ENCODE peak calls at places on chromosomes 1 and 21, in seven cellular contexts. K is HCT116; Q is astrocyte of the cerebellum; Y is cardiac fibroblast; M is left ventricle myocardium inferior; S is CD8-positive, alpha-beta memory T cell; N is astrocyte of the spinal cord. X is an unnamed sample.

GRCh38 chr21:34926784-34927548 is 122.1 kb downstream of the RUNX1 start:
- DNase-seq in K (no peak), Q (no peak), Y (peak), M (no peak), S (no peak), N (peak), X (peak)

GRCh38 chr21:32329776-32330175 is 31.1 kb downstream of the MRAP start:
- DNase-seq in K (no peak), Q (no peak), Y (peak), M (no peak), S (no peak), N (peak), X (peak)

GRCh38 chr1:86641318-86641717 is 63.1 kb upstream of the SH3GLB1 start:
- DNase-seq in K (no peak), Q (no peak), Y (peak), M (no peak), S (no peak), N (no peak), X (no peak)

GRCh38 chr1:153261793-153262371 is 2.4 kb downstream of the LORICRIN start:
- DNase-seq in K (no peak), Q (no peak), Y (no peak), M (no peak), S (no peak), N (no peak), X (no peak)

GRCh38 chr1:156963621-156964020 is 43.2 kb downstream of the LRRC71 start:
- DNase-seq in K (no peak), Q (no peak), Y (no peak), M (peak), S (peak), N (no peak), X (no peak)

GRCh38 chr1:2386636-2387611 is 4.4 kb downstream of the MORN1 start:
- DNase-seq in K (no peak), Q (no peak), Y (no peak), M (no peak), S (no peak), N (no peak), X (no peak)

GRCh38 chr1:192485692-192486436 is 89.7 kb upstream of the RGS1 start:
- DNase-seq in K (no peak), Q (peak), Y (peak), M (peak), S (no peak), N (peak), X (peak)

GRCh38 chr1:94863919-94864318 is 43.8 kb downstream of the SLC44A3 start:
- DNase-seq in K (peak), Q (peak), Y (peak), M (no peak), S (no peak), N (peak), X (peak)

GRCh38 chr1:234978397-234979291 is 150.0 kb downstream of the TOMM20 start:
- DNase-seq in K (peak), Q (no peak), Y (peak), M (peak), S (no peak), N (peak), X (peak)

GRCh38 chr1:198838022-198838342 is 199.1 kb downstream of the PTPRC start:
- DNase-seq in K (no peak), Q (no peak), Y (no peak), M (no peak), S (no peak), N (no peak), X (no peak)

DNA sequence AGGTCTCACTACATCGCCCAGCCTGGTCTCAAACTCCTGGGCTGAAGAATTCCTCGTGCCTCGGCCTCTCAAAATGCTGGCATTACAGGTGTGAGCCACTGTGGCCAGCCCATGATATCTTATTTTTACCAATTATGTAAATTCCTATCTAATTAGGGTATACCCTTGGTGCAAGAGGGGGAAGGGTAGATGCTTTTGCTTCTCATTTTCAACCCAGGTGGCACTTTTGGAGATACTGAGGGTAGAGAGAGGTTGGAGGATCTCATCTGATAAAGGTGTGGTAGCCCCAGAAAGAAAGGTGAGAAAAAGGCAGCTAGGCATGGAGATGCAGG is 17.4 kb downstream of the ENSA start:
- DNase-seq in K (no peak), Q (no peak), Y (no peak), M (no peak), S (no peak), N (no peak), X (no peak)
- H3K4me3 ChIP-seq in K (no peak), Q (no peak), Y (no peak), M (no peak), S (peak), N (no peak), X (no peak)

GRCh38 chr1:226085675-226086074 is 23.2 kb downstream of the H3-3A start:
- DNase-seq in K (no peak), Q (no peak), Y (no peak), M (no peak), S (no peak), N (no peak), X (no peak)

GRCh38 chr1:226082959-226083302 is 20.4 kb downstream of the H3-3A start:
- DNase-seq in K (no peak), Q (no peak), Y (peak), M (peak), S (no peak), N (peak), X (peak)

GRCh38 chr1:226083303-226084101 is 21.0 kb downstream of the H3-3A start:
- DNase-seq in K (peak), Q (no peak), Y (peak), M (peak), S (peak), N (peak), X (peak)

GRCh38 chr1:226078336-226078735 is 15.8 kb downstream of the H3-3A start:
- DNase-seq in K (no peak), Q (no peak), Y (no peak), M (no peak), S (no peak), N (no peak), X (no peak)

GRCh38 chr1:226082587-226082917 is 20.0 kb downstream of the H3-3A start:
- DNase-seq in K (no peak), Q (no peak), Y (no peak), M (no peak), S (no peak), N (no peak), X (no peak)
- H3K4me3 ChIP-seq in K (peak), Q (peak), Y (peak), M (peak), S (peak), N (peak), X (peak)

GRCh38 chr21:36747815-36748381 is 49.0 kb downstream of the SIM2 start:
- DNase-seq in K (no peak), Q (no peak), Y (peak), M (peak), S (no peak), N (no peak), X (peak)
- H3K4me3 ChIP-seq in K (no peak), Q (peak), Y (peak), M (peak), S (no peak), N (peak), X (no peak)

DNA sequence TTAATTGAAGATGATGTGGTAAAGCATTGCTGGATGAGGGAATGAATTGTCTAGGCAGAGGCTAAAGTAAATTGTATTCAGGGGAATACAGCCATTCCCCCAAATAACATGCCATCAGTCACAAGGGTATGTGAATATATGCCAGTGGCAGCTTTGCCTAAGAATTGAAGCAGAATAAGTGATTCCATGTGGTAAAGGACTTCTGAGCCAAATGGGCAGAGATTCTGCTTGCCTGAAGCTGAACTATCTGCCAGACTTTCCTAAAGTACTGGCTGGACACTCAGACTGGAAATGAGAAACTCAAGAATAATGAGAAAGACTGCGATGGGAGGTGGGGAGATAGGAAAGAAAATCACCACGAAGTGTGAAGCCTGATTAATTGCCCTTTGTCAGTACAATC is 2.4 kb downstream of the LIX1L start:
- DNase-seq in K (no peak), Q (no peak), Y (no peak), M (no peak), S (no peak), N (peak), X (peak)
- H3K4me3 ChIP-seq in K (no peak), Q (peak), Y (peak), M (peak), S (peak), N (peak), X (peak)

GRCh38 chr1:76425104-76425842 is 350.7 kb downstream of the ST6GALNAC3 start:
- DNase-seq in K (no peak), Q (no peak), Y (peak), M (no peak), S (no peak), N (no peak), X (peak)
- H3K4me3 ChIP-seq in K (no peak), Q (no peak), Y (no peak), M (no peak), S (no peak), N (no peak), X (no peak)

GRCh38 chr1:6353948-6354658 is 39.5 kb downstream of the ACOT7 start:
- DNase-seq in K (no peak), Q (no peak), Y (no peak), M (peak), S (no peak), N (no peak), X (peak)
- H3K4me3 ChIP-seq in K (peak), Q (no peak), Y (no peak), M (peak), S (no peak), N (no peak), X (no peak)

DNA sequence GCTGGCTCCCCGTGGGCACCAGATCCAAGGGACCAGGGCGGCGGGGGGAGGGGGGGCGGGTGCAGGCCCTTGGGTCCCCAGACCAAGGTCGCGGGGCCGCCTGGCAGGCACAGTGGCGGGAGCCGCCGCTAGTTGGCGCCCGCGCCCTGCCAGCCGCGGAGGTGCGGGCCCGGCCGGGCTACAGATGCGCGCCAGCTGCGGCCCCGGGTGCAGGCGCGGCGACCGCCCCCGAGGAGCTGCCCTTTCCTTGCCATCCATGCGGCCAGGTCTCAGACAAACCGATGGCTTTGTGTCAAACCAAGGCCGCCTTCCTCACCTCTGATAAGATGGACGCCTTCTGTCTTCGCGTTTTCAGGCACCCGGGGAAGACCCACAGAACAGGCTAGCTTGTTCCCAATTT is 2.2 kb upstream of the RUNX3 start:
- DNase-seq in K (peak), Q (no peak), Y (peak), M (peak), S (peak), N (no peak), X (peak)
- H3K4me3 ChIP-seq in K (no peak), Q (no peak), Y (no peak), M (peak), S (no peak), N (no peak), X (no peak)

DNA sequence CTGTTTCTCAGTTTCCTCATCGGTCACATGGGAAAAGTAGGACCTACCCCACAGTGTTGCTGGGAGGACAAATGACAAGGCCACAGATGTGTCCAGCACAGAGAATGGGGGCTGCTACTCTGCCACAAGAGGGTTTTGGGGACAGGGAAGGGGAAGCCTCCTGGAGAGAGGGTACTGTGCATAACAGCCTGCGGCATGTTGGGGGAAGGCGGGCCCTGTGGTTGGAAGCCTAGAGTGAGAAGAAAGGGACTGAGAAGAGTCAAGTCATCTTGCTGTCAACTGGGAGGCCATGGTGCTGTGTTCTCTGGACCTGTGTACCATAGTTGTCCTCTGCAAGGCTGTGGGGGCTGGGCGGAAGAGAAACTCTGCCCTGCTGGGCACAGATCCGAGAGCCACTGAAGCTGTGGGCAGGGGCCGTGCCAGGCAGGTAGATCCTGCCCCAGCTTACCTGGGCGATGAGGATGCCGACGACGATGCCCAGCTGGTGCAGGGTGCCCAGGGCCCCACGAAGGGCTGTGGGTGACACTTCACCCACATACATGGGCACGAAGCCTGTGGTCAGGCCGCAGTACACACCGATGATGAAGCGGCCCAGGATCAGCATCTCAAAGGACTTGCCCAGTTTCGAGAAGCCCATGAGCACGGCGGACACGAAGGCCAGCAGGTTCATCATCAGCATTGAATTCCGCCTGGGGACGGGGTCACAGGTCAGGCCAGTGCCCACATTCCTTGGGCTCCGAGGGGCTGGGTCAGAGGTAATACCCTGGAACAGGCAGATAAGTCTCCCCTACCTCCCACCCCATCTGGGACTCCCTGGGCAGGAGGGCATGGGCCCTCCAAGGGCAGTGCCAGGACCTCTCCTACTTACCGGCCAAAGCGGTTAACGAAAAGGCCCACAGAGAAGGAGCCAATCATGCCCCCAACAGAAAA is 28.2 kb downstream of the SLC2A1 start:
- DNase-seq in K (no peak), Q (no peak), Y (no peak), M (no peak), S (no peak), N (no peak), X (no peak)
- H3K4me3 ChIP-seq in K (no peak), Q (no peak), Y (no peak), M (no peak), S (peak), N (no peak), X (no peak)

X was measured in fibroblast of mammary gland.